ENCODE peak calls at places on chromosome 1, in seven cellular contexts. T is T-helper 17 cell; G is stimulated activated CD8-positive, alpha-beta memory T cell treated with anti-CD3 and anti-CD28 coated beads, Interleukin-15, amount 100 ng/mL, for 4 hours; S is DND-41; X is NCI-H1092; R is CD4-positive, alpha-beta T cell; M is GM03348. N is an unnamed sample.

GRCh38 chr1:204295666-204296065 is 64.1 kb downstream of the PLEKHA6 start:
- DNase-seq in T (no peak), G (no peak), S (no peak), X (no peak), R (no peak), M (no peak), N (no peak)

GRCh38 chr1:15833069-15833679 is 14.3 kb upstream of the SPEN start:
- DNase-seq in T (peak; percentile 46), G (no peak), S (peak; percentile 86), X (no peak), R (peak; percentile 51), M (peak; percentile 52), N (peak; percentile 83)

GRCh38 chr1:232629250-232630046 is 485 bp downstream of the SIPA1L2 start:
- DNase-seq in T (peak; percentile 8), G (no peak), S (peak; percentile 35), X (no peak), R (peak; percentile 34), M (peak; percentile 16), N (no peak)

GRCh38 chr1:162701286-162701685 is 69.0 kb downstream of the DDR2 start:
- DNase-seq in T (no peak), G (no peak), S (no peak), X (no peak), R (no peak), M (no peak), N (peak; percentile 68)

GRCh38 chr1:180198186-180198585 is 31.9 kb upstream of the LHX4 start:
- DNase-seq in T (no peak), G (no peak), S (no peak), X (no peak), R (no peak), M (no peak), N (no peak)

GRCh38 chr1:178645157-178645825 is 79.8 kb upstream of the RALGPS2 start:
- DNase-seq in T (no peak), G (no peak), S (no peak), X (no peak), R (no peak), M (no peak), N (peak; percentile 76)

GRCh38 chr1:13642306-13643004 is 57.5 kb upstream of the PRDM2 start:
- DNase-seq in T (no peak), G (no peak), S (no peak), X (no peak), R (no peak), M (no peak), N (no peak)

GRCh38 chr1:172266528-172267174 is 153.8 kb upstream of the C1orf105 start:
- DNase-seq in T (no peak), G (no peak), S (no peak), X (no peak), R (no peak), M (no peak), N (no peak)

GRCh38 chr1:39104158-39105060 is 78.3 kb downstream of the NDUFS5 start:
- DNase-seq in T (no peak), G (no peak), S (no peak), X (peak; percentile 48), R (no peak), M (no peak), N (no peak)

GRCh38 chr1:111963985-111964738 is 25.3 kb downstream of the KCND3 start:
- DNase-seq in T (no peak), G (no peak), S (no peak), X (peak; percentile 16), R (no peak), M (no peak), N (no peak)

GRCh38 chr1:206465951-206466350 is 4.3 kb upstream of the IKBKE start:
- DNase-seq in T (no peak), G (no peak), S (no peak), X (no peak), R (no peak), M (no peak), N (no peak)

GRCh38 chr1:47178665-47179022 is 11.2 kb downstream of the PDZK1IP1 start:
- DNase-seq in T (no peak), G (no peak), S (no peak), X (no peak), R (no peak), M (no peak), N (no peak)

GRCh38 chr1:2822621-2823145 is 21.2 kb upstream of the TTC34 start:
- DNase-seq in T (no peak), G (no peak), S (no peak), X (no peak), R (no peak), M (no peak), N (no peak)

GRCh38 chr1:203673550-203674411 is 47.1 kb downstream of the ATP2B4 start:
- DNase-seq in T (peak; percentile 73), G (peak; percentile 37), S (peak; percentile 95), X (no peak), R (peak; percentile 56), M (peak; percentile 85), N (no peak)

GRCh38 chr1:246576709-246577032 is 10.4 kb downstream of the CNST start:
- DNase-seq in T (no peak), G (no peak), S (no peak), X (no peak), R (no peak), M (no peak), N (no peak)

GRCh38 chr1:86155061-86155806 is 1.3 kb downstream of the COL24A1 start:
- DNase-seq in T (no peak), G (no peak), S (no peak), X (no peak), R (no peak), M (peak; percentile 52), N (no peak)

GRCh38 chr1:243713470-243714186 is 136.4 kb downstream of the AKT3 start:
- DNase-seq in T (no peak), G (no peak), S (no peak), X (peak; percentile 99), R (no peak), M (peak; percentile 26), N (peak; percentile 96)

GRCh38 chr1:145804235-145805045 is 19.5 kb downstream of the RNF115 start:
- DNase-seq in T (no peak), G (no peak), S (no peak), X (no peak), R (no peak), M (no peak), N (no peak)

GRCh38 chr1:205963756-205964155 is 20.5 kb upstream of the SLC26A9 start:
- DNase-seq in T (no peak), G (no peak), S (no peak), X (no peak), R (no peak), M (no peak), N (no peak)

GRCh38 chr1:53430256-53430655 is 28.9 kb upstream of the DMRTB1 start:
- DNase-seq in T (no peak), G (no peak), S (no peak), X (no peak), R (no peak), M (no peak), N (no peak)